ENCODE peak calls at places on chromosomes 11 and 22, in seven cellular contexts. One of them, this sample, is unnamed.
A peak's percentile ranks its signal among the peaks of the same experiment; 100 is the strongest.

GRCh38 chr11:19419021-19419750 is 178.4 kb upstream of the E2F8 start:
- DNase-seq in activated CD4-positive, alpha-beta T cell treated with anti-CD3 and anti-CD28 coated beads, Interleukin-2, amount 50 U/mL, for 48 hours: no peak
- DNase-seq in naive thymus-derived CD8-positive, alpha-beta T cell: no peak
- DNase-seq in left lobe of liver: no peak
- DNase-seq in fibroblast of mammary gland: peak; percentile 51
- DNase-seq in CD4-positive, CD25-positive, alpha-beta regulatory T cell: no peak
- DNase-seq in GM19239: no peak
- DNase-seq in this sample: no peak

GRCh38 chr11:74319139-74319538 is 7.7 kb upstream of the P4HA3 start:
- DNase-seq in activated CD4-positive, alpha-beta T cell treated with anti-CD3 and anti-CD28 coated beads, Interleukin-2, amount 50 U/mL, for 48 hours: no peak
- DNase-seq in naive thymus-derived CD8-positive, alpha-beta T cell: no peak
- DNase-seq in left lobe of liver: no peak
- DNase-seq in fibroblast of mammary gland: peak; percentile 98
- DNase-seq in CD4-positive, CD25-positive, alpha-beta regulatory T cell: no peak
- DNase-seq in GM19239: no peak
- DNase-seq in this sample: no peak

GRCh38 chr11:60625262-60625661 is 74.2 kb upstream of the MS4A8 start:
- DNase-seq in activated CD4-positive, alpha-beta T cell treated with anti-CD3 and anti-CD28 coated beads, Interleukin-2, amount 50 U/mL, for 48 hours: no peak
- DNase-seq in naive thymus-derived CD8-positive, alpha-beta T cell: no peak
- DNase-seq in left lobe of liver: no peak
- DNase-seq in fibroblast of mammary gland: peak; percentile 62
- DNase-seq in CD4-positive, CD25-positive, alpha-beta regulatory T cell: no peak
- DNase-seq in GM19239: no peak
- DNase-seq in this sample: no peak

GRCh38 chr11:27347949-27348879 is 14.8 kb downstream of the CCDC34 start:
- DNase-seq in activated CD4-positive, alpha-beta T cell treated with anti-CD3 and anti-CD28 coated beads, Interleukin-2, amount 50 U/mL, for 48 hours: no peak
- DNase-seq in naive thymus-derived CD8-positive, alpha-beta T cell: no peak
- DNase-seq in left lobe of liver: no peak
- DNase-seq in fibroblast of mammary gland: no peak
- DNase-seq in CD4-positive, CD25-positive, alpha-beta regulatory T cell: no peak
- DNase-seq in GM19239: no peak
- DNase-seq in this sample: no peak

GRCh38 chr11:7485136-7485853 is at the start of gene OLFML1:
- DNase-seq in activated CD4-positive, alpha-beta T cell treated with anti-CD3 and anti-CD28 coated beads, Interleukin-2, amount 50 U/mL, for 48 hours: no peak
- DNase-seq in naive thymus-derived CD8-positive, alpha-beta T cell: no peak
- DNase-seq in left lobe of liver: peak; percentile 66
- DNase-seq in fibroblast of mammary gland: peak; percentile 39
- DNase-seq in CD4-positive, CD25-positive, alpha-beta regulatory T cell: no peak
- DNase-seq in GM19239: no peak
- DNase-seq in this sample: no peak

GRCh38 chr22:44537016-44537936 is 39.2 kb upstream of the RTL6 start:
- DNase-seq in activated CD4-positive, alpha-beta T cell treated with anti-CD3 and anti-CD28 coated beads, Interleukin-2, amount 50 U/mL, for 48 hours: no peak
- DNase-seq in naive thymus-derived CD8-positive, alpha-beta T cell: no peak
- DNase-seq in left lobe of liver: no peak
- DNase-seq in fibroblast of mammary gland: no peak
- DNase-seq in CD4-positive, CD25-positive, alpha-beta regulatory T cell: no peak
- DNase-seq in GM19239: no peak
- DNase-seq in this sample: no peak

GRCh38 chr22:50222508-50222907 is 21.7 kb downstream of the SELENOO start:
- DNase-seq in activated CD4-positive, alpha-beta T cell treated with anti-CD3 and anti-CD28 coated beads, Interleukin-2, amount 50 U/mL, for 48 hours: no peak
- DNase-seq in naive thymus-derived CD8-positive, alpha-beta T cell: no peak
- DNase-seq in left lobe of liver: no peak
- DNase-seq in fibroblast of mammary gland: no peak
- DNase-seq in CD4-positive, CD25-positive, alpha-beta regulatory T cell: no peak
- DNase-seq in GM19239: no peak
- DNase-seq in this sample: no peak

GRCh38 chr22:17606472-17606871 is 22.1 kb downstream of the ATP6V1E1 start:
- DNase-seq in activated CD4-positive, alpha-beta T cell treated with anti-CD3 and anti-CD28 coated beads, Interleukin-2, amount 50 U/mL, for 48 hours: no peak
- DNase-seq in naive thymus-derived CD8-positive, alpha-beta T cell: no peak
- DNase-seq in left lobe of liver: peak; percentile 8
- DNase-seq in fibroblast of mammary gland: no peak
- DNase-seq in CD4-positive, CD25-positive, alpha-beta regulatory T cell: no peak
- DNase-seq in GM19239: no peak
- DNase-seq in this sample: no peak

GRCh38 chr22:36505998-36506635 is 723 bp downstream of the FOXRED2 start:
- DNase-seq in activated CD4-positive, alpha-beta T cell treated with anti-CD3 and anti-CD28 coated beads, Interleukin-2, amount 50 U/mL, for 48 hours: no peak
- DNase-seq in naive thymus-derived CD8-positive, alpha-beta T cell: no peak
- DNase-seq in left lobe of liver: peak; percentile 54
- DNase-seq in fibroblast of mammary gland: no peak
- DNase-seq in CD4-positive, CD25-positive, alpha-beta regulatory T cell: no peak
- DNase-seq in GM19239: no peak
- DNase-seq in this sample: no peak